ENCODE peak calls at places on chromosome X, in five cellular contexts. H is kidney epithelial cell, G is hepatocyte, B is left ventricle myocardium inferior, R is HL-60. V is an unnamed sample.
A peak's percentile ranks its signal among the peaks of the same experiment; 100 is the strongest.

GRCh38 chrX:128365523-128365922 is 313.3 kb upstream of the ACTRT1 start:
- DNase-seq in B (no peak), R (no peak), H (no peak), G (no peak), V (no peak)

GRCh38 chrX:16920116-16920515 is 26.3 kb upstream of the REPS2 start:
- DNase-seq in R (no peak), H (no peak), G (no peak), B (no peak), V (no peak)

GRCh38 chrX:119374736-119375135 is 24.4 kb upstream of the SLC25A43 start:
- DNase-seq in R (no peak), B (no peak), H (no peak), G (no peak), V (no peak)

GRCh38 chrX:69146739-69147138 is 18.5 kb downstream of the PJA1 start:
- DNase-seq in B (no peak), G (no peak), R (no peak), H (no peak), V (no peak)

GRCh38 chrX:23451266-23451665 is 116.6 kb downstream of the PTCHD1 start:
- DNase-seq in B (no peak), R (no peak), G (no peak), H (no peak), V (no peak)

GRCh38 chrX:122565952-122566351 is 618.1 kb upstream of the GRIA3 start:
- DNase-seq in B (peak; percentile 13), G (peak; percentile 18), H (peak; percentile 74), R (no peak), V (no peak)

GRCh38 chrX:19627081-19627480 is 111.8 kb upstream of the MAP3K15 start:
- DNase-seq in B (peak; percentile 14), H (no peak), G (no peak), R (no peak), V (no peak)

GRCh38 chrX:16664626-16665025 is 14.7 kb downstream of the S100G start:
- DNase-seq in R (no peak), B (no peak), G (no peak), H (no peak), V (no peak)

GRCh38 chrX:122501652-122502051 is 682.4 kb upstream of the GRIA3 start:
- DNase-seq in G (no peak), B (no peak), R (no peak), H (no peak), V (no peak)

GRCh38 chrX:8672176-8672575 is 59.8 kb downstream of the ANOS1 start:
- DNase-seq in R (no peak), H (no peak), G (no peak), B (no peak), V (no peak)

GRCh38 chrX:10619311-10620015 is 922 bp downstream of the MID1 start:
- DNase-seq in B (no peak), G (no peak), H (no peak), R (no peak), V (no peak)

GRCh38 chrX:17689971-17690409 is 47.3 kb upstream of the SCML1 start:
- DNase-seq in G (peak; percentile 73), B (no peak), R (peak; percentile 54), H (peak; percentile 28), V (no peak)

GRCh38 chrX:55011294-55011693 is 11.1 kb downstream of the APEX2 start:
- DNase-seq in B (no peak), H (no peak), R (no peak), G (no peak), V (no peak)

GRCh38 chrX:102599950-102600579 is 750 bp downstream of the ARMCX5 start:
- DNase-seq in H (no peak), G (peak; percentile 12), R (no peak), B (no peak), V (no peak)

GRCh38 chrX:123876177-123876576 is 16.3 kb downstream of the XIAP start:
- DNase-seq in G (no peak), B (no peak), H (no peak), R (no peak), V (no peak)

GRCh38 chrX:116272328-116272727 is 101.8 kb downstream of the AGTR2 start:
- DNase-seq in B (no peak), G (peak; percentile 5), R (no peak), H (peak; percentile 72), V (no peak)

GRCh38 chrX:48676893-48677270 is 6.7 kb upstream of the WAS start:
- DNase-seq in G (peak; percentile 29), H (no peak), R (no peak), B (no peak), V (no peak)

GRCh38 chrX:96182366-96182765 is 502.3 kb upstream of the DIAPH2 start:
- DNase-seq in H (no peak), B (no peak), G (peak; percentile 48), R (peak; percentile 36), V (no peak)

DNA sequence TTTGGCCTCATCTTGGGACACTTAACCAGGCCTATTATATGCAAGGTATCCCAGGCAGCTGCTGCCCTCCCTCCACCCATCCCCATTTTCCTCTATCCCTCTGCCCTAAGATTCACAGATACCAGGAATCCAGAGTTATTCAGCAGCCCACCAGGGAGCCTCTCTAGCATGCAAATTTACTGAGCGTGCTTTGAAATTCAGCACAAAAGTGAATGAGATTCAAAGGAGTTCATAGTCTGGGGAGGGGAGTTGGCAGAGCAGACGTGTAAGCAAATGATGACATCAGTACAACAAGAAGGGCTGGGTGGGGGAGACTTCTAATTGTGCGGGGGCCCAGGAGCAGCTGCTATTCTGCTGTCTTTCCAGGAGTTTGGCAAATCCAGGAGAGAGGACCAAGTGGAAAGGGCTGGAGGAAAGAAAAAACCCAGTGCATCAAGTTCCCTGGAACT is 1.7 kb upstream of the MTM1 start:
- DNase-seq in H (no peak), B (no peak), G (no peak), R (no peak), V (no peak)
- H3K4me3 ChIP-seq in H (no peak overlapping the region), B (no peak overlapping the region), G (no peak overlapping the region), R (no peak overlapping the region), V (no peak overlapping the region)

DNA sequence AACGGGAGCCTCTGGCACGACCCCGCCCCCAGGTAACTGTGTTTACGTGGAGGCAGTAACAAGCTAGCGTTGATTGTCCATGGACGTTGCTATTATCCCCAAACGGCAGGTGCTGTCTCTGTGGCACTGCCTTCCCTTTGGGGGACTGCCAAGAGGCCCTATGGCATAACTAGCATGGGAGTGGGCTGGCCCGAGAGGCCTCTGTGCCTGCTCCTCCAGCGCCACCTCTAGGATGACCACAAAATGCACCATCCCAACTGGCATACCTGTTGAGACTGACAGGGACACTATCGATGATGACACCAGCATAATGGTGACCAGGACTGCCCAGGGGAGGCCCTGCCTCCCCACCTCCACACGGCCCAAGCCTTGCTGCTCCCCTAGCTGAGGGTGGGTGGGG is 1.5 kb downstream of the SRPK3 start:
- DNase-seq in H (no peak), B (no peak), R (no peak), G (no peak), V (no peak)
- TF ChIP-seq CTCF in H (no peak), B (no peak), R (no peak), G (no peak), V (no peak)

GRCh38 chrX:40092808-40093435 is 4.8 kb downstream of the BCOR start:
- DNase-seq in R (no peak), G (no peak), H (no peak), B (no peak), V (no peak)

GRCh38 chrX:40094900-40095587 is 2.7 kb downstream of the BCOR start:
- DNase-seq in G (no peak), H (no peak), B (no peak), R (no peak), V (no peak)

GRCh38 chrX:40094041-40094899 is 3.5 kb downstream of the BCOR start:
- DNase-seq in H (no peak), R (no peak), G (peak; percentile 77), B (peak; percentile 69), V (no peak)

GRCh38 chrX:40091691-40092421 is 5.9 kb downstream of the BCOR start:
- DNase-seq in R (no peak), B (no peak), G (no peak), H (no peak), V (no peak)

GRCh38 chrX:40093586-40093985 is 4.2 kb downstream of the BCOR start:
- DNase-seq in B (no peak), H (no peak), G (no peak), R (no peak), V (no peak)
- H3K4me3 ChIP-seq in B (peak overlapping the region; percentile 86), H (no peak overlapping the region), G (no peak overlapping the region), R (no peak overlapping the region), V (no peak overlapping the region)

DNA sequence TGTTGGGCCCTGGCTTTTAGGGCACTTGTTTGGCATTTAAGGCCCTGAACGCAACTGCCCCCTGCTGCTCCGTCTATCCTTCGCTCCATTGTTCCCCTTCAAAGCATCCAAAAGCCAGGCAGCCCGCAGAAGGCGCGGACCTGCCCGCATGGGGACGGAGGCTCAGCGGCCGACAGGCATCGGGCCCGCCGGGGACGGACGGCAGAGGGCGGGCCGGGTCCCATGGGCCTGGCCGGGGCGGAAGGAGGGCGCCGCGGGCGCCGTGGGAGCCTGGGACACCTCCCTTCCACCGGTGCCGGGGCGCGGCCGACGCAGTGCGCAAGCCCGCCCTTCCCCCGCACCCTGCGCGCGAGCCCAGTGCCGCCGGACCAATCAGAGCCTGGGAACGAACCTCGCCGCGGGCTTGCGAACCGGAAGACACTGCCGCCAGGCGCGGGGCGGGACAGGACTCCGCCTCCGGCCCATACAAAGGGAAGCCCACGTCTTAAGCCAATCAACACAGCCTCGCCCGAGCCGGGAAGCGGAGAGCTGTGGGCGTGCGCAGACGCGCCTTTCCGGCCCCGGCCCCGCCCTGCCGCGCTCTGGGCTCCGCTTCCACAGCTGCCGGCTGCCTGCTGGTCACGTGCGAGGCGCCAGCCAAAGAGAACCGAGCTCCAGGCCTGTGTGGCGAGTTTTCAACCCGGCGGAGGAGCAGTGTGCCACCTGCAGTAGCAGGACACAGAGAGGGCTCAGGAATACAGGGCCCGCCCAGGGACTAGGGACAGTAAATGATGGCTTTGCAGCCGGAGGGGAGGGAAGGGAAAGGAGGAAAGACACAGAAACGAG is 2.1 kb upstream of the ARHGAP4 start:
- DNase-seq in G (peak; percentile 96), R (peak; percentile 93), H (peak; percentile 91), B (peak; percentile 94), V (peak; percentile 92)
- TF ChIP-seq CTCF in G (peak; percentile 22), R (no peak), H (peak; percentile 16), B (peak; percentile 17), V (no peak)

DNA sequence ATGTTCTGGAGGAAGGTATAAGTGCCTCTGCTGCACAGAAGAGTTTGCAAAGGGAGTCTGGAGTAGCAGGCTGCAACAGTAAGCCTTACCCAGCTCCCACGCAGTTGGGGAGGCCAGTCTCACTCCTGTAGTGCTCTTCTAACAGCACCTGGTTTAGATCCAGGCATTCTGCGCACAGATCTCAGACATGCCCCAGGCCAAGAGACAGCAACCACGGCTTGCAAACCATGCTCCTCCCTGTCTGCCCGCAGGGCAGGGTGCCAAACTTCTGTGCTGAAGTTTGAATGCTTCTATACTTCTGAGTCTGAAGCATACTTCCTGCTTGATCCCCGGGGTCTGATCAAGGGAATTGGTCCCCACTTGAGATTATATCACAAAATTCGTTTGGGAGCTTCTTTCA is 106.3 kb downstream of the LINC00632 start:
- DNase-seq in B (no peak), R (peak; percentile 2), H (no peak), G (peak; percentile 28), V (no peak)
- H3K4me3 ChIP-seq in B (no peak overlapping the region), R (no peak overlapping the region), H (no peak overlapping the region), G (no peak overlapping the region), V (no peak overlapping the region)

DNA sequence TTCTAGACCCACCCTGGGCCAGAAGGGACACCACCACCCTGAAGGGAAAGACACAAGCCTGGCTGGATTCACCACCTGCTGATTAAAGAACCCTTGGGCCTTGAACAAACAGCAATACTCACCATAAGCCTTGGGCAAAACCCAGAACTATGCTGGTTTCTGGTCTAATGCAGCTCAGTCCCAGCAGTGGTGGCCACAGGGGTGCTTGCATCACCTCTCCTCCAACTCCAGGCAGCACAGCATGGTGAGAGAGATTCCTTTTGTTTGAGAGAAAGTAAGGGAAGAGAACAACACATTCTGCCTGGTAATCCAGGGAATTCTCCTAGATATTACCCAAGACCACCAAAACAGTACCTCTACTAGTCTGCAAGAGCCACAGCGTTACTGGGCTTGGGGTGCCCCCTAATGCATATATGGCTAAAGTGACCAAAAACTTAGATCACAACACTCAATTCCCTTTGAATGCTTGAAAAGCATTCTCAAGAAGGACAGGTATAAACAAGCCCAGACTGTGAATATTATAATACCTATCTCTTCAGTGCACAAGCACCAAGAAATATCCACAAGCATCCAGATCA is 25.7 kb downstream of the RNF128 start:
- DNase-seq in B (no peak), H (no peak), R (no peak), G (no peak), V (no peak)
- TF ChIP-seq CTCF in B (no peak), H (no peak), R (no peak), G (no peak), V (no peak)